ENCODE peak calls at places on chromosome 17, in four cellular contexts. M is AG10803, V is AG08395, C is HFFc6. N is an unnamed sample.

GRCh38 chr17:77365584-77366186 is 224.9 kb downstream of the SEC14L1 start:
- DNase-seq in M (peak), C (peak), V (peak), N (peak)

GRCh38 chr17:7330099-7331015 is 1.2 kb upstream of the NEURL4 start:
- DNase-seq in M (peak), V (peak), C (peak), N (peak)

GRCh38 chr17:55241097-55241496 is 23.7 kb upstream of the HLF start:
- DNase-seq in C (no peak), V (no peak), M (no peak), N (no peak)

GRCh38 chr17:27944546-27945332 is 51.6 kb upstream of the LYRM9 start:
- DNase-seq in M (no peak), C (no peak), V (no peak), N (no peak)

GRCh38 chr17:28895794-28896447 is 1.6 kb downstream of the FLOT2 start:
- DNase-seq in V (no peak), M (no peak), C (no peak), N (no peak)

GRCh38 chr17:27511921-27512320 is 55.7 kb downstream of the KSR1 start:
- DNase-seq in V (no peak), M (no peak), C (no peak), N (no peak)

GRCh38 chr17:37802712-37803416 is 58.0 kb upstream of the HNF1B start:
- DNase-seq in C (no peak), M (peak), V (peak), N (peak)

GRCh38 chr17:33580215-33580614 is 287.1 kb upstream of the ASIC2 start:
- DNase-seq in V (no peak), C (no peak), M (no peak), N (no peak)

GRCh38 chr17:67032382-67032781 is 12.0 kb upstream of the CACNG1 start:
- DNase-seq in C (no peak), M (no peak), V (no peak), N (no peak)

GRCh38 chr17:73096866-73097265 is 4.4 kb upstream of the SLC39A11 start:
- DNase-seq in V (peak), M (peak), C (no peak), N (no peak)

GRCh38 chr17:62126292-62126691 is 61.2 kb upstream of the MED13 start:
- DNase-seq in V (no peak), M (no peak), C (no peak), N (no peak)

GRCh38 chr17:7839890-7840260 is 5.9 kb downstream of the KDM6B start:
- DNase-seq in M (peak), C (peak), V (no peak), N (peak)

N was measured in EH.